ENCODE peak calls at places on chromosomes 6 and 20, in ten cellular contexts. G is upper lobe of right lung; L is CD8-positive, alpha-beta memory T cell; E is right cardiac atrium; P is suprapubic skin; F is fibroblast of lung; Y is astrocyte; S is psoas muscle; B is heart left ventricle; N is PC-9. U is an unnamed sample.

GRCh38 chr20:39264506-39265172 is 302.5 kb downstream of the DHX35 start:
- DNase-seq in G (no peak), L (peak; percentile 19), E (peak; percentile 76), P (no peak), F (peak; percentile 61), Y (peak; percentile 53), S (peak; percentile 74), B (peak; percentile 56), N (peak; percentile 43), U (peak; percentile 41)

GRCh38 chr20:47305667-47306066 is 50.8 kb downstream of the ZMYND8 start:
- DNase-seq in G (no peak), L (no peak), E (no peak), P (no peak), F (no peak), Y (no peak), S (no peak), B (no peak), N (no peak), U (no peak)

GRCh38 chr6:4059115-4059777 is 19.7 kb downstream of the FAM217A start:
- DNase-seq in G (no peak), L (no peak), E (no peak), P (no peak), F (peak; percentile 88), Y (peak; percentile 84), S (no peak), B (no peak), N (peak; percentile 21), U (no peak)

GRCh38 chr6:6751615-6752014 is 163.1 kb downstream of the LY86 start:
- DNase-seq in G (peak; percentile 85), L (no peak), E (peak; percentile 66), P (no peak), F (no peak), Y (no peak), S (no peak), B (peak; percentile 38), N (no peak), U (no peak)

GRCh38 chr20:6626805-6627204 is 140.7 kb upstream of the BMP2 start:
- DNase-seq in G (no peak), L (no peak), E (no peak), P (no peak), F (no peak), Y (no peak), S (no peak), B (no peak), N (no peak), U (no peak)

GRCh38 chr20:29762620-29763019 is 1494.8 kb upstream of the DEFB115 start:
- DNase-seq in G (no peak), L (no peak), E (no peak), P (no peak), F (no peak), Y (no peak), S (no peak), B (no peak), N (no peak), U (no peak)

GRCh38 chr6:45624228-45624627 is 246.5 kb upstream of the SUPT3H start:
- DNase-seq in G (no peak), L (no peak), E (no peak), P (no peak), F (no peak), Y (no peak), S (no peak), B (no peak), N (no peak), U (no peak)

GRCh38 chr20:45469336-45470261 is at the start of gene WFDC2:
- DNase-seq in G (peak; percentile 90), L (no peak), E (peak; percentile 57), P (no peak), F (no peak), Y (no peak), S (no peak), B (no peak), N (peak; percentile 87), U (peak; percentile 13)

GRCh38 chr6:133973109-133973971 is 20.3 kb downstream of the TBPL1 start:
- DNase-seq in G (no peak), L (no peak), E (no peak), P (no peak), F (peak; percentile 49), Y (no peak), S (no peak), B (no peak), N (no peak), U (no peak)

GRCh38 chr20:25271486-25272222 is 23.8 kb downstream of the PYGB start:
- DNase-seq in G (peak; percentile 49), L (no peak), E (peak; percentile 25), P (peak; percentile 72), F (no peak), Y (no peak), S (peak; percentile 38), B (peak; percentile 3), N (no peak), U (no peak)

GRCh38 chr6:126945150-126945549 is 173.3 kb upstream of the RSPO3 start:
- DNase-seq in G (no peak), L (no peak), E (no peak), P (no peak), F (no peak), Y (no peak), S (no peak), B (no peak), N (no peak), U (no peak)

GRCh38 chr6:157550114-157550989 is 169.4 kb downstream of the ZDHHC14 start:
- DNase-seq in G (no peak), L (peak; percentile 13), E (no peak), P (no peak), F (no peak), Y (no peak), S (no peak), B (no peak), N (no peak), U (no peak)

GRCh38 chr20:16025084-16025483 is 548.2 kb downstream of the KIF16B start:
- DNase-seq in G (no peak), L (no peak), E (no peak), P (no peak), F (no peak), Y (no peak), S (no peak), B (no peak), N (no peak), U (no peak)

GRCh38 chr6:106757267-106757666 is 127.9 kb downstream of the QRSL1 start:
- DNase-seq in G (no peak), L (no peak), E (no peak), P (no peak), F (no peak), Y (no peak), S (no peak), B (no peak), N (no peak), U (no peak)

GRCh38 chr6:106609699-106610098 is 19.6 kb downstream of the RTN4IP1 start:
- DNase-seq in G (no peak), L (no peak), E (no peak), P (no peak), F (no peak), Y (no peak), S (no peak), B (no peak), N (peak; percentile 29), U (no peak)

GRCh38 chr6:47307362-47308222 is 2.1 kb downstream of the TNFRSF21 start:
- DNase-seq in G (no peak), L (no peak), E (no peak), P (no peak), F (no peak), Y (no peak), S (no peak), B (no peak), N (no peak), U (no peak)

GRCh38 chr6:47309326-47310130 is at the start of gene TNFRSF21:
- DNase-seq in G (peak; percentile 97), L (peak; percentile 16), E (peak; percentile 94), P (peak; percentile 97), F (peak; percentile 87), Y (peak; percentile 79), S (peak; percentile 95), B (peak; percentile 92), N (peak; percentile 95), U (peak; percentile 92)

GRCh38 chr6:47308674-47309325 is 905 bp downstream of the TNFRSF21 start:
- DNase-seq in G (peak; percentile 67), L (no peak), E (peak; percentile 63), P (no peak), F (peak; percentile 50), Y (peak; percentile 37), S (peak; percentile 51), B (peak; percentile 15), N (no peak), U (peak; percentile 33)

GRCh38 chr6:47306887-47307286 is 2.8 kb downstream of the TNFRSF21 start:
- DNase-seq in G (no peak), L (no peak), E (no peak), P (no peak), F (peak; percentile 29), Y (no peak), S (no peak), B (no peak), N (no peak), U (no peak)

GRCh38 chr6:47308223-47308567 is 1.5 kb downstream of the TNFRSF21 start:
- DNase-seq in G (no peak), L (no peak), E (no peak), P (no peak), F (no peak), Y (no peak), S (no peak), B (no peak), N (no peak), U (no peak)
- H3K4me1 ChIP-seq in G (peaks cover 5% of the 10 kb centered on the region), L (no peaks in the 10 kb centered on the region), E (no peaks in the 10 kb centered on the region), P (peaks cover 20% of the 10 kb centered on the region), F (no peaks in the 10 kb centered on the region), Y (peaks cover 18% of the 10 kb centered on the region), S (peaks cover 3% of the 10 kb centered on the region), B (peaks cover 4% of the 10 kb centered on the region), N (peaks cover 45% of the 10 kb centered on the region), U (peaks cover 22% of the 10 kb centered on the region)

GRCh38 chr6:14638562-14638931 is 521.0 kb downstream of the CD83 start:
- DNase-seq in G (no peak), L (no peak), E (no peak), P (no peak), F (no peak), Y (no peak), S (no peak), B (no peak), N (no peak), U (no peak)
- H3K27ac ChIP-seq in G (no peak overlapping the region), L (no peak overlapping the region), E (peak overlapping the region; percentile 93), P (no peak overlapping the region), F (no peak overlapping the region), Y (no peak overlapping the region), S (peak overlapping the region; percentile 91), B (peak overlapping the region; percentile 89), N (no peak overlapping the region), U (peak overlapping the region; percentile 48)

DNA sequence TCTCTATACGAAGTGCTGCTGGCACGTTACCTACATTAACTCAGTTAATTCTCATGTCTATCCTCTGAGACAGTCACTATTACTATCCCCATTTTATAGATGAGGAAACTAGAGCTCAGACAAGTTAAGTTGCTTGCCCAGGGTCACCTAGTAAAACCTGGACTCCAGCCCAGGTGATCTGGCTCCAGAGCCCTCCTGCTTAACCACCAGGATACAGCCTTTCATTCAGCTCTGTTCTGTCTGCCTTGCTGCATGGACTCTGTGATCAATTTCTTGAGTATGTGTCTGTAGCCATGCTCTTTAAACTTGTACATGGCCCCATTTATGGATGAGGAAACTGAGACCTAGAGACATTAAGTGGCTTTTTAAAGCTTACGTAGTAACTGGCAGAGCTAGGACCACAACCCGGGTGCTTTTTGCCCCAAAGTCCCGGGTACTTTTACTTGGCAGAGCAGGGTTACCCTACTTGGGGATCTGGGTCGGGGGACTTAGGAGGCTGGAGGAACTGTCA is 4.7 kb downstream of the CDKN1A start:
- DNase-seq in G (peak; percentile 12), L (no peak), E (no peak), P (no peak), F (no peak), Y (no peak), S (no peak), B (no peak), N (no peak), U (no peak)
- H3K4me1 ChIP-seq in G (peaks cover 46% of the 10 kb centered on the region), L (peaks cover 33% of the 10 kb centered on the region), E (peaks cover 6% of the 10 kb centered on the region), P (peaks cover 63% of the 10 kb centered on the region), F (peaks cover 6% of the 10 kb centered on the region), Y (peaks cover 14% of the 10 kb centered on the region), S (peaks cover 26% of the 10 kb centered on the region), B (peaks cover 43% of the 10 kb centered on the region), N (peaks cover 32% of the 10 kb centered on the region), U (peaks cover 63% of the 10 kb centered on the region)

GRCh38 chr20:31580706-31581105 is 24.4 kb upstream of the ID1 start:
- DNase-seq in G (no peak), L (no peak), E (peak; percentile 55), P (no peak), F (no peak), Y (no peak), S (no peak), B (no peak), N (no peak), U (no peak)
- H3K27ac ChIP-seq in G (no peak overlapping the region), L (no peak overlapping the region), E (no peak overlapping the region), P (no peak overlapping the region), F (no peak overlapping the region), Y (no peak overlapping the region), S (no peak overlapping the region), B (no peak overlapping the region), N (no peak overlapping the region), U (no peak overlapping the region)